ENCODE peak calls at places on chromosome 12, in five cellular contexts. G is AG09309; V is stimulated activated CD8-positive, alpha-beta memory T cell treated with anti-CD3 and anti-CD28 coated beads, Interleukin-7, amount 100 ng/mL, for 1 hour; A is effector CD4-positive, alpha-beta T cell; E is transverse colon. T is an unnamed sample.

GRCh38 chr12:109065853-109066193 is 13.4 kb downstream of the USP30 start:
- DNase-seq in G (no peak), A (no peak), V (no peak), E (no peak), T (no peak)

GRCh38 chr12:80186727-80187217 is 87.4 kb downstream of the OTOGL start:
- DNase-seq in V (no peak), A (peak; percentile 3), E (peak; percentile 37), G (peak; percentile 85), T (peak; percentile 92)

GRCh38 chr12:109160433-109160832 is 44.0 kb downstream of the ACACB start:
- DNase-seq in A (no peak), V (no peak), E (no peak), G (no peak), T (no peak)

GRCh38 chr12:104377507-104377812 is 73.9 kb downstream of the EID3 start:
- DNase-seq in E (no peak), G (no peak), A (no peak), V (no peak), T (no peak)

GRCh38 chr12:118402251-118402650 is 25.9 kb downstream of the SUDS3 start:
- DNase-seq in V (no peak), G (peak; percentile 57), E (no peak), A (no peak), T (no peak)

GRCh38 chr12:55877824-55878223 is 35.1 kb upstream of the MMP19 start:
- DNase-seq in V (no peak), E (no peak), A (no peak), G (no peak), T (no peak)

GRCh38 chr12:4300870-4301269 is 20.1 kb upstream of the TIGAR start:
- DNase-seq in V (no peak), G (no peak), A (no peak), E (no peak), T (no peak)

GRCh38 chr12:26629864-26630263 is 203.1 kb downstream of the ITPR2 start:
- DNase-seq in E (no peak), G (no peak), A (no peak), V (no peak), T (no peak)

GRCh38 chr12:38610808-38611350 is 294.3 kb downstream of the ALG10B start:
- DNase-seq in E (no peak), A (no peak), V (no peak), G (no peak), T (no peak)

GRCh38 chr12:116039081-116039480 is 238.4 kb downstream of the MED13L start:
- DNase-seq in A (no peak), V (no peak), G (no peak), E (no peak), T (no peak)

GRCh38 chr12:51636581-51636980 is 45.5 kb downstream of the SCN8A start:
- DNase-seq in E (no peak), A (no peak), G (peak; percentile 79), V (no peak), T (no peak)

GRCh38 chr12:47722136-47722834 is 3.0 kb downstream of the ENDOU start:
- DNase-seq in E (no peak), A (no peak), V (no peak), G (no peak), T (no peak)

GRCh38 chr12:113158439-113159203 is 9.1 kb downstream of the CFAP73 start:
- DNase-seq in G (no peak), A (no peak), E (no peak), V (no peak), T (no peak)

GRCh38 chr12:24975425-24975824 is 26.5 kb upstream of the BCAT1 start:
- DNase-seq in G (no peak), E (no peak), V (no peak), A (no peak), T (no peak)

GRCh38 chr12:124305776-124306685 is 11.1 kb downstream of the RFLNA start:
- DNase-seq in V (no peak), E (no peak), G (no peak), A (no peak), T (no peak)

GRCh38 chr12:40202095-40203059 is 22.4 kb upstream of the LRRK2 start:
- DNase-seq in A (no peak), E (no peak), G (no peak), V (no peak), T (no peak)

GRCh38 chr12:94721173-94721572 is 70.8 kb upstream of the TMCC3 start:
- DNase-seq in E (no peak), V (no peak), A (no peak), G (no peak), T (no peak)

GRCh38 chr12:110578522-110579238 is 4.4 kb downstream of the PPTC7 start:
- DNase-seq in G (no peak), A (no peak), E (no peak), V (no peak), T (no peak)

GRCh38 chr12:53972152-53972702 is 699 bp upstream of the HOXC11 start:
- DNase-seq in A (no peak), V (no peak), E (no peak), G (no peak), T (no peak)

GRCh38 chr12:55681142-55682077 is 26.3 kb downstream of the ITGA7 start:
- DNase-seq in G (no peak), V (no peak), E (peak; percentile 85), A (no peak), T (peak; percentile 94)

GRCh38 chr12:111270773-111271172 is 98.1 kb downstream of the PHETA1 start:
- DNase-seq in V (no peak), A (no peak), G (no peak), E (no peak), T (peak; percentile 25)

GRCh38 chr12:57756406-57757341 is 1.8 kb downstream of the MARCHF9 start:
- DNase-seq in A (peak; percentile 61), E (peak; percentile 59), V (peak; percentile 43), G (no peak), T (peak; percentile 89)

GRCh38 chr12:15852383-15852782 is 29.8 kb upstream of the STRAP start:
- DNase-seq in G (peak; percentile 52), V (no peak), E (no peak), A (no peak), T (no peak)